ENCODE peak calls at places on chromosome X, in eight cellular contexts. E is A549, R is tibial nerve, L is transverse colon, V is sigmoid colon, H is ovary, S is suprapubic skin, Y is K562. A is an unnamed sample.

GRCh38 chrX:153688534-153688899 is 791 bp downstream of the SLC6A8 start:
- DNase-seq in E (no peak), R (no peak), L (no peak), V (peak), H (no peak), S (no peak), Y (no peak), A (no peak)

GRCh38 chrX:110042521-110042920 is 39.6 kb downstream of the TMEM164 start:
- DNase-seq in E (no peak), R (no peak), L (no peak), V (no peak), H (no peak), S (no peak), Y (no peak), A (no peak)

GRCh38 chrX:41781500-41781899 is 57.5 kb downstream of the GPR82 start:
- DNase-seq in E (peak), R (no peak), L (no peak), V (no peak), H (no peak), S (no peak), Y (peak), A (no peak)

GRCh38 chrX:119763175-119763574 is 4.8 kb downstream of the SOWAHD start:
- DNase-seq in E (no peak), R (no peak), L (no peak), V (no peak), H (no peak), S (no peak), Y (no peak), A (no peak)

GRCh38 chrX:71095971-71096701 is 485 bp downstream of the FOXO4 start:
- DNase-seq in E (no peak), R (peak), L (peak), V (no peak), H (peak), S (no peak), Y (no peak), A (no peak)

GRCh38 chrX:24759786-24760185 is 66.1 kb downstream of the POLA1 start:
- DNase-seq in E (no peak), R (no peak), L (no peak), V (no peak), H (no peak), S (no peak), Y (no peak), A (no peak)

GRCh38 chrX:145190801-145191389 is 56.4 kb upstream of the SPANXN1 start:
- DNase-seq in E (peak), R (no peak), L (no peak), V (no peak), H (no peak), S (no peak), Y (no peak), A (no peak)

GRCh38 chrX:72604112-72604511 is 31.5 kb upstream of the HDAC8 start:
- DNase-seq in E (no peak), R (no peak), L (no peak), V (no peak), H (no peak), S (no peak), Y (no peak), A (no peak)

GRCh38 chrX:11437642-11438379 is 144.6 kb downstream of the AMELX start:
- DNase-seq in E (no peak), R (no peak), L (peak), V (no peak), H (peak), S (no peak), Y (peak), A (no peak)

GRCh38 chrX:119482497-119483480 is 14.5 kb downstream of the SLC25A5 start:
- DNase-seq in E (peak), R (peak), L (peak), V (peak), H (peak), S (peak), Y (peak), A (peak)

GRCh38 chrX:135520022-135520552 is 373 bp upstream of the INTS6L start:
- DNase-seq in E (no peak), R (no peak), L (no peak), V (no peak), H (no peak), S (no peak), Y (no peak), A (no peak)

GRCh38 chrX:111823068-111823467 is 52.9 kb upstream of the TRPC5OS start:
- DNase-seq in E (peak), R (no peak), L (no peak), V (no peak), H (no peak), S (no peak), Y (peak), A (no peak)

GRCh38 chrX:39613508-39613921 is 484.2 kb downstream of the BCOR start:
- DNase-seq in E (no peak), R (peak), L (peak), V (no peak), H (peak), S (no peak), Y (no peak), A (no peak)

GRCh38 chrX:107827852-107828251 is 2.2 kb downstream of the MID2 start:
- DNase-seq in E (no peak), R (no peak), L (no peak), V (no peak), H (no peak), S (no peak), Y (no peak), A (no peak)

GRCh38 chrX:91434351-91435168 is at the start of gene PABPC5:
- DNase-seq in E (peak), R (peak), L (peak), V (peak), H (peak), S (peak), Y (no peak), A (peak)

GRCh38 chrX:55796496-55796895 is 78.9 kb downstream of the RRAGB start:
- DNase-seq in E (no peak), R (no peak), L (no peak), V (no peak), H (no peak), S (no peak), Y (no peak), A (no peak)

GRCh38 chrX:18983711-18984380 is at the start of gene PHKA2:
- DNase-seq in E (no peak), R (peak), L (peak), V (peak), H (no peak), S (peak), Y (peak), A (peak)

GRCh38 chrX:97065973-97066372 is 182.3 kb downstream of the RPA4 start:
- DNase-seq in E (no peak), R (no peak), L (no peak), V (no peak), H (no peak), S (no peak), Y (no peak), A (no peak)

GRCh38 chrX:40166582-40166981 is 68.8 kb upstream of the BCOR start:
- DNase-seq in E (no peak), R (no peak), L (no peak), V (no peak), H (no peak), S (no peak), Y (no peak), A (no peak)

GRCh38 chrX:134459683-134460004 is 321 bp upstream of the HPRT1 start:
- DNase-seq in E (peak), R (no peak), L (no peak), V (no peak), H (no peak), S (no peak), Y (no peak), A (no peak)

GRCh38 chrX:108199691-108200090 is 108.1 kb downstream of the ATG4A start:
- DNase-seq in E (peak), R (peak), L (no peak), V (no peak), H (no peak), S (no peak), Y (peak), A (no peak)

GRCh38 chrX:40299502-40300118 is 201.9 kb upstream of the BCOR start:
- DNase-seq in E (no peak), R (no peak), L (no peak), V (no peak), H (no peak), S (no peak), Y (no peak), A (no peak)

GRCh38 chrX:21373637-21374162 is 518 bp upstream of the CNKSR2 start:
- DNase-seq in E (peak), R (no peak), L (no peak), V (no peak), H (peak), S (no peak), Y (no peak), A (no peak)

GRCh38 chrX:97238632-97239031 is 354.9 kb downstream of the RPA4 start:
- DNase-seq in E (peak), R (no peak), L (no peak), V (no peak), H (no peak), S (no peak), Y (no peak), A (no peak)

GRCh38 chrX:68743754-68744153 is 85.1 kb upstream of the EFNB1 start:
- DNase-seq in E (no peak), R (no peak), L (no peak), V (peak), H (no peak), S (no peak), Y (peak), A (no peak)

GRCh38 chrX:9847071-9847470 is 60.8 kb downstream of the SHROOM2 start:
- DNase-seq in E (peak), R (no peak), L (no peak), V (no peak), H (no peak), S (no peak), Y (no peak), A (no peak)

GRCh38 chrX:71017396-71017939 is 50.7 kb downstream of the SNX12 start:
- DNase-seq in E (no peak), R (no peak), L (no peak), V (no peak), H (no peak), S (no peak), Y (no peak), A (no peak)

GRCh38 chrX:50691820-50692219 is 122.2 kb downstream of the SHROOM4 start:
- DNase-seq in E (peak), R (peak), L (no peak), V (no peak), H (no peak), S (no peak), Y (peak), A (no peak)

GRCh38 chrX:4588893-4589292 is 875.4 kb upstream of the PRKX start:
- DNase-seq in E (no peak), R (no peak), L (no peak), V (no peak), H (no peak), S (no peak), Y (no peak), A (no peak)

GRCh38 chrX:26442340-26442739 is 226.4 kb downstream of the MAGEB5 start:
- DNase-seq in E (peak), R (peak), L (no peak), V (no peak), H (no peak), S (no peak), Y (no peak), A (no peak)

GRCh38 chrX:95484781-95485180 is 1199.9 kb upstream of the DIAPH2 start:
- DNase-seq in E (no peak), R (no peak), L (no peak), V (no peak), H (no peak), S (no peak), Y (no peak), A (no peak)

GRCh38 chrX:29662101-29662500 is 553.3 kb upstream of the MAGEB2 start:
- DNase-seq in E (peak), R (no peak), L (no peak), V (no peak), H (no peak), S (no peak), Y (no peak), A (no peak)

GRCh38 chrX:20267924-20268701 is 1.4 kb upstream of the RPS6KA3 start:
- DNase-seq in E (no peak), R (peak), L (peak), V (peak), H (peak), S (peak), Y (peak), A (peak)

GRCh38 chrX:102651968-102652744 is 873 bp downstream of the GPRASP1 start:
- DNase-seq in E (peak), R (peak), L (peak), V (peak), H (peak), S (no peak), Y (no peak), A (no peak)

GRCh38 chrX:8245411-8245810 is 74.3 kb upstream of the VCX2 start:
- DNase-seq in E (no peak), R (no peak), L (no peak), V (no peak), H (no peak), S (no peak), Y (no peak), A (no peak)

GRCh38 chrX:9033989-9034388 is at the start of gene FAM9B:
- DNase-seq in E (no peak), R (no peak), L (no peak), V (no peak), H (no peak), S (no peak), Y (peak), A (no peak)

DNA sequence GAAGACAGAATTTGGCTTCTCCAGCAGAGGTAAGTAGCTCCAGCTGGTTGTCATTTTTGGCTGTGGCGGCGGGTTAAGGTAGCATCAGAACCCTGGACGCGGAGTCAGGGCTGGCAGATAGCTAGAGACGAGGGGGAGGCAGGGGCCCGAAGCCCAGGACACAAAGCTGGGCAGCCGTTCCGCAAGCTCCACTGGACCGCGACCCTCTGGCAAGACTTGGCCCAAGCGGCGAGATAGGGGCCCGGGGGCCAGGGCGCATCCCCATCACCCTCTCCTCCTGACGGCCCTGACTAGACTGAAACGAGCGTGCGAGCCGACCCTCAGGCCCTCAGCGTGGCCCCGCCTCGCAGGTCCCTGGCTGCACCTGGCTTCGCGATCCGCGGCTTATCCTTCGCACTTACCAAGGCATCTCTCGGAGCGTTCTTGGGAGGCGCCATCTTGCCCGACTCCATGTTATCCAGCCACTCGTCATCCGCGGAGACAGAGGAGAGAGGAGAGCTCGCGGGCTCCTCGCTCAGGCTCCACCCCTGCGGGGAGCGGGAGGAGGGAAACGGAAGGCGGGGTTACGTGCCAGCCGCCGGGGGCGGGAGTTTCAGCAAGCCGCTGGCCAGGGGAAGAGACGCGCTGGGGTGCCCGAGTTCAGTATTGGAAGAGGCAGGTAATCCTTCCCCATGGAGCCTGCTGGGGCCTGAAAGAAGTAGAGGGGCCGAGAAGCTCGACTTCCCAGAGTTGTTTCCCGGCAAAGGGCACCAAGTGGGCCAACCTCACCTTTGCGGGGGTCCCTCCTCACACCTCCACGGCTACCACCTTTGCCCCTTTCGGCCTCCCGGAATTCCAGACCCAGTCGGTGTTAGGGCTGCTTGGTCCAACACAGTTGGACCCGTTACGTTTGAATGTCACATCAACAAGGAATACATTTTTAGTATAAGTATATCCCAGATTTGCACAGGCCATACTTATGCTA is at the start of gene TAF9B:
- DNase-seq in E (peak), R (peak), L (peak), V (peak), H (peak), S (peak), Y (peak), A (peak)
- TF ChIP-seq CTCF in E (no peak), R (no peak), L (no peak), V (no peak), H (no peak), S (no peak), Y (no peak), A (no peak)

DNA sequence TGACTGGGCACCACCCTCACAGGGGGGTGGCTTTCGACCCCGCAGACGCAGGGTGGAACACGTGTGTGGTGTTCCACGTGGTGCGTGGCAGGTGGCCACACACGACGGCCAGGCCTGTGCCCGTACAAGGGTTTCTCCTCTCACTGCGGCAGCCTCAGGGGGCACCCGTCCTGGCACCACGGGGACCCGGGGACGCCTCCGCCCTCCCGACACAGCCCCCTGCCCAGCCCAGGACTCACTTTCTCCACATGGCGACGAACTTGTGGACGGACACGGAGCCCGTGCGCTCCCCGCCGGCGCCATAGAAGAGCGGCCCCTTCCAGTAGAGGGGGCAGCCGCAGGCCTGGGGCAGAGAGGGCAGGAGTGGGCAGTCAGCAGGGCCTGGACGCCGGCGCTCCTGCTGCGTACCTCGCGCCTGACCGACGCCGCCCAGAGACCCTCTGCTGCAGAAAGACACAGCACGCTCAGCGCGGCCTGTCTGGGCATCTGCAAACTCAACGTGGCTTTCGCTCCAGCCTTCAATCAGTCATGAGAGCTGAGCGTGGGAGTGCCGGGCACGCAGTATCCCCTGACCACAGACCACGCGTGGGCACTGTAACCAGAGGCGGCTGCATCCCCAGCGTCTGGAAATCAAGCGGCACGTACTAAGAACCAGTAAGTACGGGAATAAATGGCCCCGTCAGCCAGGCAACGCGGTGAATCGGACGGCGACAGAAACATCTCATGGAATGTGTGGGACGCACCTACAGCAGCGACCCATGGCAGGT is 28.9 kb upstream of the GTPBP6 start:
- DNase-seq in E (no peak), R (no peak), L (no peak), V (peak), H (no peak), S (peak), Y (no peak), A (no peak)
- TF ChIP-seq EP300 in E (no peak), R (no peak), L (no peak), V (no peak), H (no peak), S (no peak), Y (no peak), A (no peak)

GRCh38 chrX:17414839-17415238 is 39.8 kb downstream of the NHS start:
- DNase-seq in E (no peak), R (no peak), L (peak), V (no peak), H (no peak), S (no peak), Y (no peak), A (peak)

GRCh38 chrX:17413228-17413627 is 38.2 kb downstream of the NHS start:
- DNase-seq in E (peak), R (no peak), L (no peak), V (no peak), H (no peak), S (no peak), Y (no peak), A (no peak)

GRCh38 chrX:17415242-17415815 is 40.3 kb downstream of the NHS start:
- DNase-seq in E (no peak), R (no peak), L (no peak), V (no peak), H (no peak), S (no peak), Y (no peak), A (no peak)

GRCh38 chrX:17414057-17414658 is 39.2 kb downstream of the NHS start:
- DNase-seq in E (no peak), R (peak), L (no peak), V (no peak), H (no peak), S (no peak), Y (no peak), A (no peak)

GRCh38 chrX:17417411-17417810 is 42.4 kb downstream of the NHS start:
- DNase-seq in E (no peak), R (no peak), L (no peak), V (no peak), H (no peak), S (no peak), Y (no peak), A (no peak)
- TF ChIP-seq POLR2A in E (no peak), R (no peak), L (no peak), V (no peak), H (no peak), S (no peak), Y (no peak), A (no peak)

GRCh38 chrX:23621621-23622265 is 45.5 kb upstream of the PRDX4 start:
- DNase-seq in E (no peak), R (no peak), L (no peak), V (no peak), H (no peak), S (no peak), Y (no peak), A (no peak)

GRCh38 chrX:23610491-23610890 is 56.8 kb upstream of the PRDX4 start:
- DNase-seq in E (no peak), R (no peak), L (no peak), V (no peak), H (no peak), S (no peak), Y (no peak), A (no peak)

GRCh38 chrX:23612846-23613245 is 54.4 kb upstream of the PRDX4 start:
- DNase-seq in E (no peak), R (no peak), L (no peak), V (no peak), H (no peak), S (no peak), Y (no peak), A (no peak)

DNA sequence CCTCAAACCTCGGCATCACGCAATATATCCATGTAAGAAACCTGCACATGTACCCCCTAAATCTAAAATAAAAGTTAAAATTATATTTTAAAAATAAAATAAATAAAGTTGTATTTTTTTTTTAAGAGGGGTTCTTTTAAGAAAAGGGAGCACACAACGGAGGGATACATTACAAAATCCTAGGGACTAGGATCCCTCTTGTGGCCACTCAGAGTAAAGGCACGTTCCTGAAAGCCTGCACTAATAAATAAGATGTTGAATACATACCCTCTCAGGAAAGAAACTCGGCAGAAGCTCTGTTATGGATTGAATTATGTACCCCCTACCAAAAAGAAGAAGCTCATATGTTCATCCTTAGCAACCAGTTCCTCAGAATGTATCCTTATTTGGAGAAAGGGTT is 50.9 kb upstream of the PRDX4 start:
- DNase-seq in E (peak), R (no peak), L (no peak), V (no peak), H (no peak), S (no peak), Y (peak), A (no peak)
- TF ChIP-seq CTCF in E (peak), R (peak), L (peak), V (peak), H (no peak), S (peak), Y (peak), A (peak)

GRCh38 chrX:154774622-154775021 is 12.0 kb downstream of the DKC1 start:
- DNase-seq in E (no peak), R (no peak), L (no peak), V (no peak), H (no peak), S (no peak), Y (no peak), A (no peak)

GRCh38 chrX:154779261-154779660 is 16.6 kb downstream of the DKC1 start:
- DNase-seq in E (no peak), R (no peak), L (no peak), V (no peak), H (no peak), S (no peak), Y (no peak), A (no peak)

GRCh38 chrX:154780968-154781367 is 18.3 kb downstream of the DKC1 start:
- DNase-seq in E (no peak), R (no peak), L (no peak), V (no peak), H (no peak), S (no peak), Y (no peak), A (no peak)

GRCh38 chrX:154776753-154777152 is 14.1 kb downstream of the DKC1 start:
- DNase-seq in E (no peak), R (no peak), L (no peak), V (no peak), H (no peak), S (no peak), Y (no peak), A (no peak)

GRCh38 chrX:154775611-154776349 is 13.1 kb downstream of the DKC1 start:
- DNase-seq in E (no peak), R (no peak), L (no peak), V (no peak), H (no peak), S (no peak), Y (peak), A (no peak)
- TF ChIP-seq EP300 in E (no peak), R (no peak), L (no peak), V (no peak), H (no peak), S (no peak), Y (no peak), A (no peak)

A was measured in stomach.